ENCODE peak calls at places on chromosomes 1 and 21, in seven cellular contexts. K, Q, N, P, S, J and I are unnamed samples. For H3K27me3, the result is how much of the 10 kb centered on the place peaks cover.

GRCh38 chr21:39518055-39518844 is 66.5 kb downstream of the SH3BGR start:
- DNase-seq in K (peak), N (peak), Q (no peak), P (no peak), S (no peak), J (peak), I (peak)

GRCh38 chr1:207396360-207396759 is 57.8 kb upstream of the CR2 start:
- DNase-seq in Q (no peak), K (no peak), J (no peak), S (no peak), P (no peak), N (no peak), I (no peak)

GRCh38 chr1:19367584-19368041 is 55.5 kb downstream of the SLC66A1 start:
- DNase-seq in N (no peak), S (no peak), Q (no peak), J (no peak), P (no peak), K (peak), I (no peak)

GRCh38 chr1:118692143-118692542 is 296.0 kb downstream of the TBX15 start:
- DNase-seq in Q (no peak), J (no peak), N (no peak), P (no peak), K (no peak), S (no peak), I (no peak)

GRCh38 chr1:224368409-224368808 is 11.7 kb downstream of the CNIH4 start:
- DNase-seq in N (no peak), J (peak), S (no peak), Q (no peak), P (no peak), K (no peak), I (no peak)

GRCh38 chr1:61819421-61819820 is 77.1 kb downstream of the PATJ start:
- DNase-seq in Q (no peak), J (no peak), K (no peak), P (no peak), N (no peak), S (no peak), I (no peak)

GRCh38 chr21:46486481-46487000 is 27.9 kb downstream of the DIP2A start:
- DNase-seq in K (no peak), Q (no peak), S (no peak), N (no peak), P (no peak), J (no peak), I (no peak)

GRCh38 chr21:37073417-37074194 is 552 bp downstream of the TTC3 start:
- DNase-seq in S (peak), K (peak), Q (peak), P (peak), J (no peak), N (peak), I (peak)

GRCh38 chr1:193320281-193320680 is 133.9 kb upstream of the B3GALT2 start:
- DNase-seq in N (no peak), J (no peak), K (no peak), P (no peak), Q (no peak), S (no peak), I (no peak)

GRCh38 chr1:2504949-2505272 is 21.5 kb downstream of the PANK4 start:
- DNase-seq in S (no peak), J (no peak), N (no peak), K (no peak), Q (no peak), P (no peak), I (no peak)

GRCh38 chr21:29114765-29115164 is 15.7 kb upstream of the MAP3K7CL start:
- DNase-seq in N (no peak), S (no peak), P (no peak), J (no peak), K (no peak), Q (no peak), I (no peak)

GRCh38 chr1:95386371-95386770 is 152.4 kb downstream of the RWDD3 start:
- DNase-seq in J (no peak), Q (no peak), N (no peak), S (no peak), K (no peak), P (no peak), I (no peak)

GRCh38 chr1:159084152-159084551 is 7.6 kb upstream of the AIM2 start:
- DNase-seq in K (no peak), P (no peak), S (no peak), J (no peak), Q (no peak), N (no peak), I (no peak)

GRCh38 chr1:79042117-79042516 is 35.6 kb upstream of the ADGRL4 start:
- DNase-seq in K (no peak), N (no peak), S (no peak), J (peak), P (no peak), Q (no peak), I (no peak)

GRCh38 chr21:42002421-42002958 is 7.7 kb downstream of the ZBTB21 start:
- DNase-seq in K (no peak), J (peak), N (peak), P (no peak), S (no peak), Q (no peak), I (no peak)

DNA sequence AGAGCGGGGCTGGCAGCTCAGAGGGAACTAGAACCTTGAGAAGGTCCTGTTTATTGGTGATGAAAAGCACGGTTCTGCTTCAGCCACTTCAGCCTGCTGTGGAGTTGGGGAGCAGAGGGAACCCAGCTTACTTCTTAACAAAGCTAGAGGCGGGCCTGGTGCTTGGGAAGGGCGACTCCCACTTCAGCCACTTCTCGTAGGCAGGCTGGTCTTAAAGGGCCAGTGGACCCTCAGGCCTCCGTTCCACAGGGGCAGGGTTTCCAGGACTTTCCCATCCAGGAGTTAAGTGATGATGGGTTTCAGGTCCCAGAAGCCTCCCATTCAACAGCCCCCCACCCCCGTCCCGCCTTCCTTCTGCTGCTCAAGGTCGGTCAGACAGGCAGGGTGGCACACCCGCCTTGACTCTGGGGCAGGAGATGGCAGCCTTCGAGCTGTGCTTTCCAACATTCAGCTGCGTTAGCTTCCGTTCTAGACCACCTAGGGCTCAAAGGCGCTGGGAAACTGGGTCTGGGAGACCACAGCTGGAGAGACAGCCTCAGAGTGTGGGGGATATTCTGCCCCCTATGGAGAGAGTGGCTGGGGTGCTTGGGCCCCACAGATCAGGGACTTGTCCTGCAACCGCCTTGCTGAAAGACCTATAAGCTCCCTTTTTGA is 3.4 kb downstream of the RUNX3 start:
- DNase-seq in N (peak), J (no peak), S (peak), P (no peak), K (no peak), Q (no peak), I (peak)
- H3K27me3 ChIP-seq in N (half or more), J (under half), S (half or more), P (under half), K (half or more), Q (under half), I (under half)

GRCh38 chr1:59025898-59026426 is 242.1 kb upstream of the JUN start:
- DNase-seq in N (no peak), K (no peak), P (no peak), S (no peak), Q (no peak), J (peak), I (no peak)
- H3K27ac ChIP-seq in N (peak), K (no peak), P (no peak), S (no peak), Q (no peak), J (peak), I (no peak)

GRCh38 chr1:201535778-201536245 is 3.1 kb upstream of the NAV1 start:
- DNase-seq in S (peak), J (no peak), P (no peak), Q (no peak), K (no peak), N (no peak), I (no peak)

GRCh38 chr1:201537467-201537866 is 1.5 kb upstream of the NAV1 start:
- DNase-seq in S (no peak), Q (no peak), K (no peak), P (no peak), J (no peak), N (no peak), I (no peak)

GRCh38 chr1:201536542-201536941 is 2.4 kb upstream of the NAV1 start:
- DNase-seq in S (peak), N (no peak), Q (no peak), P (no peak), J (no peak), K (no peak), I (peak)

GRCh38 chr1:201537966-201538617 is 835 bp upstream of the NAV1 start:
- DNase-seq in N (no peak), P (no peak), Q (no peak), S (no peak), K (no peak), J (no peak), I (peak)

DNA sequence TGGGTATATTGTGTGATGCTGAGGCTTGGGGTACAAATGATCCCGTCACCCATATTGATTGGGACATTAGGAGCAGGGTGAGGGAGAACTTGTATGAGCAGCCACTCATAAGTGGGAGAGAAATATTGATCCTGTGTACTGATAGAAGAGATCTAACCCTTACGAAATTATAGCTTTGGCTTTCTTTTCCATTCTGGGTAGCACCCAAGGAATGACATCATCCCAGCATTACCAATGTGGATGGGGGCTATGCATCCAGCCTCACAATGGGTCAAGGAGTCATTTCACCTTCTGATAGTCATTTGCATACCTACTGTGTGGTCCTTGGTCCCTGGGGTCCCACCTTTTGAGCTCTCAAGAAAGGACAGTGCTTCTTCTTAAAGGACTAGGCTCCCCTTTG is 1.9 kb upstream of the NAV1 start:
- DNase-seq in N (no peak), K (no peak), P (no peak), Q (no peak), S (no peak), J (no peak), I (no peak)
- H3K27me3 ChIP-seq in N (under half), K (under half), P (under half), Q (under half), S (under half), J (under half), I (under half)

DNA sequence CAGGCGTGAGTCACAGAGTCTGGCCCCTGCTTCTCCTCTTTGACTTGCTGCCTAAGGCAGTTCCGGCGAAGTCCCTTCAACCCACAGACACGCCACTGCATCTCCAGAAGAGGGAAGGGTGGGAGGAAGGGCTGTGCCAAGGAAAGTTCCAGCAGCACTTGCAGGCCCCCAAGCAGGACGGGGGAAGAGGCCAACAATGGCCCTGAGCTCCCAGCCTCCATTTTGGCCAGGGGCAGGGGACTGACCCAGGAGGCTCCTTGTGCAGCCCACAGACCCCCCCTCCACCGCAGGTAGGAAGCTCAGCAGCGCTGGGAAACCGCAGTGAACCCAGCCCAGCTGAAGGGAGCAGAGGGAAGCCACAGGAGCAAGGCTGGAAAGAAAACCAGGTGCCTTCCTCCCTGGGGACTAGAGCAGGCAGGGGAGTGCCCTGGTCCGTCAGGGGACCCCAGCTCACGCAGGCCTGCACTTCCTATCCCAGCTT is 35.4 kb downstream of the ACOT7 start:
- DNase-seq in N (peak), K (no peak), S (no peak), Q (no peak), P (no peak), J (no peak), I (no peak)
- H3K27ac ChIP-seq in N (peak), K (peak), S (peak), Q (peak), P (peak), J (peak), I (no peak)